ENCODE peak calls at places on chromosome 6, in nine cellular contexts. B, X, U, D, R, K, N, A and S are unnamed samples.

GRCh38 chr6:158711264-158711663 is 61.4 kb downstream of the SYTL3 start:
- DNase-seq in B (no peak), X (no peak), U (peak), D (no peak), R (no peak), K (no peak), N (no peak), A (no peak), S (no peak)

GRCh38 chr6:61886608-61887259 is 399.3 kb downstream of the KHDRBS2 start:
- DNase-seq in B (no peak), X (no peak), U (no peak), D (no peak), R (no peak), K (no peak), N (no peak), A (peak), S (no peak)

GRCh38 chr6:143414769-143415168 is 35.7 kb downstream of the ADAT2 start:
- DNase-seq in B (no peak), X (no peak), U (no peak), D (no peak), R (no peak), K (no peak), N (no peak), A (no peak), S (no peak)

GRCh38 chr6:84645000-84645399 is 119.4 kb downstream of the TBX18 start:
- DNase-seq in B (no peak), X (peak), U (no peak), D (no peak), R (no peak), K (no peak), N (no peak), A (no peak), S (no peak)

GRCh38 chr6:16854986-16855385 is 93.7 kb upstream of the ATXN1 start:
- DNase-seq in B (no peak), X (peak), U (no peak), D (no peak), R (no peak), K (no peak), N (no peak), A (no peak), S (no peak)

GRCh38 chr6:113009682-113010081 is 662.6 kb downstream of the RFPL4B start:
- DNase-seq in B (no peak), X (peak), U (no peak), D (no peak), R (no peak), K (no peak), N (no peak), A (no peak), S (no peak)

GRCh38 chr6:157025459-157025858 is 248.3 kb downstream of the ARID1B start:
- DNase-seq in B (no peak), X (peak), U (no peak), D (no peak), R (no peak), K (no peak), N (no peak), A (no peak), S (no peak)

GRCh38 chr6:13328076-13328874 is at the start of gene TBC1D7:
- DNase-seq in B (peak), X (peak), U (peak), D (peak), R (peak), K (peak), N (peak), A (peak), S (peak)

GRCh38 chr6:5089821-5090449 is 4.8 kb downstream of the PPP1R3G start:
- DNase-seq in B (no peak), X (no peak), U (no peak), D (no peak), R (no peak), K (no peak), N (no peak), A (no peak), S (no peak)

GRCh38 chr6:5091210-5091609 is 6.1 kb downstream of the PPP1R3G start:
- DNase-seq in B (no peak), X (no peak), U (no peak), D (no peak), R (no peak), K (no peak), N (no peak), A (no peak), S (no peak)

GRCh38 chr6:5088780-5089179 is 3.6 kb downstream of the PPP1R3G start:
- DNase-seq in B (no peak), X (no peak), U (no peak), D (no peak), R (no peak), K (no peak), N (no peak), A (no peak), S (no peak)

GRCh38 chr6:5091646-5092045 is 6.5 kb downstream of the PPP1R3G start:
- DNase-seq in B (no peak), X (no peak), U (no peak), D (no peak), R (no peak), K (no peak), N (no peak), A (no peak), S (no peak)

GRCh38 chr6:5090603-5091002 is 5.5 kb downstream of the PPP1R3G start:
- DNase-seq in B (no peak), X (no peak), U (no peak), D (no peak), R (no peak), K (no peak), N (no peak), A (no peak), S (no peak)
- TF ChIP-seq CTCF in B (no peak), X (no peak), U (no peak), D (no peak), R (no peak), K (no peak), N (no peak), A (no peak), S (no peak)

DNA sequence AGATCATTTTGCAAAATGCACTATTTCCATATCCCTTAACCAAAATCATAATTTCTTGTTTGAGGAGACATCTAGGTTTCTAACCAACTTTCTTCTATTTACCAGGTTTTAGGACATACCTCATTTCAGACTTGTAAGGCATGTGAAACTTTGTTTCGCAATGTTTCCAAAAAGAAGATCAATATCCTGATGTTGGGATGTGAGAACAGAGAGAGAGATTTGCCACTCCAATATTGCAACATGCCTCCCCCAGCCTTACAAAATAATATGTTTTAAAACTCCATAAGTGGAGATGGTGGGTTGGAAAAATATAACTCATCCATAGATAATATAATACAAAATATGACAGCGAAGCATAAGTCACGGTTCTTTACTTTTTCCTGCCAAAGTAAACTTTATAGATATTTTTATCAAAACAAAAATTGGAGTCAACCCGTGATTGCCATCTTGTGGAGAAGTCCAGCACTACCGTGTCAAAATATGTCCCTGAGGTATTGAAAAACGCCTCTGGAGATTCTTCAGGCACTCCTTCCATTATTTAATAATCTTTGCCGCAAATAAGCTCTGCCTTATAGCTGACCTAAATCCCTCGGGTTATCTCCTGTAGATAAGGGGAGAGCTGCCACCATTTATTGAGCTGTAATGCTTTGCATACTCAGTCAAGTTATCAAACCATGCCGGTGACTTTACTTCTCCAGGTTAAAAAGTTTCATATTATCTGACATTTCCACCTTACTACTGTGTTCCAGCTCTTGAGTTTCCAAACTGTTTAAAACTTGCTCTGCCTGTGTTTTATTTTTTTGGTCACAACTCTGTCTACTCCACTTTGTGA is 534.2 kb downstream of the HACE1 start:
- DNase-seq in B (peak), X (peak), U (peak), D (peak), R (no peak), K (no peak), N (no peak), A (peak), S (peak)
- TF ChIP-seq CTCF in B (peak), X (peak), U (peak), D (no peak), R (no peak), K (peak), N (peak), A (peak), S (peak)

GRCh38 chr6:40249935-40250334 is 315.7 kb upstream of the MOCS1 start:
- DNase-seq in B (no peak), X (no peak), U (no peak), D (no peak), R (no peak), K (no peak), N (no peak), A (no peak), S (no peak)
- TF ChIP-seq CTCF in B (no peak), X (no peak), U (no peak), D (no peak), R (no peak), K (no peak), N (no peak), A (no peak), S (no peak)

GRCh38 chr6:162198925-162199324 is 528.6 kb downstream of the PRKN start:
- DNase-seq in B (no peak), X (no peak), U (no peak), D (peak), R (no peak), K (no peak), N (no peak), A (no peak), S (no peak)
- TF ChIP-seq CTCF in B (no peak), X (no peak), U (no peak), D (no peak), R (no peak), K (peak), N (no peak), A (no peak), S (no peak)

DNA sequence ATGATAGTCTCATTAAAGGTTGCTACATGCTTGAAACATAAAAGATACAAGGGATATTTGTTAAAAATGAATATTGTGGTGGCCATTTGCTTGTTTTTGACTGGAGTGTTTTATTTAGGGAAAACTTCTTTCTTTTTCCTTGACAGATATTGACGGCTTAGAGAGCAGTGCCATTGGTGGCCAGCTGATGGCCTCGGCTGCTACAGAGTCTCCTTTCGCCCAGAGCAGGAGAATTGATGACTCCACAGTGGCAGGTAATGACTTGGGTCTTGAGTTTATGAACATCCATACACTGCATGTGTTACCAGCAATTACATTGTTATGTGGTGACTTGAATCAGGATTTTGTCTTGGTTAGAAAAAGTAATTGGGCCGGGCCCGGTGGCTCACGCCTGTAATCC is 67.5 kb upstream of the PBOV1 start:
- DNase-seq in B (no peak), X (no peak), U (no peak), D (no peak), R (no peak), K (no peak), N (no peak), A (no peak), S (no peak)
- TF ChIP-seq CTCF in B (no peak), X (no peak), U (no peak), D (no peak), R (no peak), K (no peak), N (peak), A (no peak), S (no peak)

GRCh38 chr6:147922764-147923163 is 414.3 kb downstream of the SAMD5 start:
- DNase-seq in B (no peak), X (no peak), U (no peak), D (no peak), R (no peak), K (no peak), N (no peak), A (no peak), S (no peak)

GRCh38 chr6:147924598-147924997 is 416.1 kb downstream of the SAMD5 start:
- DNase-seq in B (no peak), X (no peak), U (no peak), D (no peak), R (no peak), K (no peak), N (no peak), A (no peak), S (no peak)

GRCh38 chr6:147930743-147931142 is 411.9 kb upstream of the SASH1 start:
- DNase-seq in B (no peak), X (no peak), U (no peak), D (no peak), R (no peak), K (no peak), N (no peak), A (no peak), S (no peak)

GRCh38 chr6:147925826-147926225 is 416.8 kb upstream of the SASH1 start:
- DNase-seq in B (no peak), X (no peak), U (no peak), D (no peak), R (no peak), K (no peak), N (no peak), A (no peak), S (no peak)
- TF ChIP-seq CTCF in B (no peak), X (no peak), U (no peak), D (no peak), R (no peak), K (no peak), N (no peak), A (no peak), S (no peak)

GRCh38 chr6:125748534-125749111 is 809 bp upstream of the HEY2 start:
- DNase-seq in B (no peak), X (no peak), U (peak), D (no peak), R (no peak), K (no peak), N (no peak), A (peak), S (peak)
- TF ChIP-seq CTCF in B (no peak), X (no peak), U (no peak), D (no peak), R (no peak), K (no peak), N (no peak), A (peak), S (no peak)

GRCh38 chr6:29764422-29765196 is 41.4 kb downstream of the HLA-F start:
- DNase-seq in B (no peak), X (no peak), U (no peak), D (no peak), R (no peak), K (no peak), N (no peak), A (no peak), S (no peak)
- TF ChIP-seq CTCF in B (no peak), X (no peak), U (no peak), D (no peak), R (no peak), K (no peak), N (no peak), A (no peak), S (no peak)